ENCODE peak calls at places on chromosome 14, in seven cellular contexts. J is T47D; F is NCI-H1694 treated with DMSO at 0.1 percent for 48 hours; I is stimulated activated CD8-positive, alpha-beta memory T cell treated with anti-CD3 and anti-CD28 coated beads, Interleukin-15, amount 100 ng/mL, for 48 hours; K is NCI-H774; E is AG08396; A is SHP77. M is an unnamed sample.

GRCh38 chr14:62143235-62143634 is 381.0 kb downstream of the SNAPC1 start:
- DNase-seq in J (no peak), F (no peak), I (no peak), K (no peak), E (peak), A (no peak), M (no peak)

GRCh38 chr14:68682166-68683103 is 110.4 kb downstream of the ZFP36L1 start:
- DNase-seq in J (no peak), F (no peak), I (no peak), K (no peak), E (peak), A (no peak), M (no peak)

GRCh38 chr14:55136868-55137785 is 8.1 kb downstream of the LGALS3 start:
- DNase-seq in J (no peak), F (no peak), I (no peak), K (no peak), E (peak), A (no peak), M (no peak)

GRCh38 chr14:61609143-61609851 is 86.0 kb upstream of the HIF1A start:
- DNase-seq in J (no peak), F (peak), I (no peak), K (peak), E (no peak), A (peak), M (peak)

GRCh38 chr14:41925409-41925808 is 318.7 kb downstream of the LRFN5 start:
- DNase-seq in J (peak), F (peak), I (no peak), K (no peak), E (no peak), A (no peak), M (no peak)

GRCh38 chr14:69772082-69773017 is 5.4 kb downstream of the SRSF5 start:
- DNase-seq in J (no peak), F (no peak), I (no peak), K (no peak), E (no peak), A (no peak), M (no peak)

GRCh38 chr14:34090451-34090850 is 139.6 kb upstream of the EGLN3 start:
- DNase-seq in J (no peak), F (no peak), I (no peak), K (no peak), E (no peak), A (no peak), M (no peak)

GRCh38 chr14:68775614-68776126 is 17.2 kb downstream of the ZFP36L1 start:
- DNase-seq in J (no peak), F (no peak), I (no peak), K (no peak), E (no peak), A (no peak), M (no peak)

GRCh38 chr14:68934034-68934433 is 45.1 kb downstream of the ACTN1 start:
- DNase-seq in J (no peak), F (peak), I (no peak), K (no peak), E (no peak), A (no peak), M (no peak)

GRCh38 chr14:89618309-89618708 is 201.3 kb upstream of the FOXN3 start:
- DNase-seq in J (no peak), F (peak), I (no peak), K (no peak), E (peak), A (no peak), M (no peak)